ENCODE peak calls at places on chromosomes 5 and 9, in seven cellular contexts. G is body of pancreas, Z is HCT116, K is Peyer's patch, J is sigmoid colon, H is stomach, Y is NB4. Q is an unnamed sample.

GRCh38 chr5:124104344-124104743 is 592.4 kb downstream of the CSNK1G3 start:
- DNase-seq in J (no peak), K (no peak), G (no peak), H (no peak), Y (no peak), Z (no peak), Q (no peak)

GRCh38 chr9:136648746-136649145 is 14.0 kb upstream of the EGFL7 start:
- DNase-seq in H (no peak), J (no peak), K (no peak), Y (no peak), G (no peak), Z (no peak), Q (no peak)

GRCh38 chr9:96618209-96619108 is 1.2 kb downstream of the CDC14B start:
- DNase-seq in K (peak), G (peak), Y (peak), Z (no peak), H (peak), J (peak), Q (peak)

GRCh38 chr5:147805030-147805454 is 22.5 kb upstream of the JAKMIP2 start:
- DNase-seq in Z (no peak), J (no peak), Y (peak), G (no peak), K (peak), H (no peak), Q (no peak)

GRCh38 chr9:97978706-97979105 is 4.4 kb upstream of the ANP32B start:
- DNase-seq in K (no peak), Y (no peak), H (no peak), Z (no peak), J (no peak), G (no peak), Q (no peak)

GRCh38 chr9:134406366-134407122 is 80.3 kb downstream of the RXRA start:
- DNase-seq in Y (peak), K (no peak), G (no peak), J (no peak), Z (no peak), H (no peak), Q (peak)

GRCh38 chr9:68619636-68620035 is 79.0 kb upstream of the TMEM252 start:
- DNase-seq in Y (no peak), J (no peak), K (no peak), G (no peak), Z (no peak), H (no peak), Q (no peak)

GRCh38 chr5:164422400-164422799 is 917.0 kb downstream of the MAT2B start:
- DNase-seq in G (no peak), Y (peak), K (no peak), H (no peak), J (no peak), Z (no peak), Q (no peak)

GRCh38 chr9:98241357-98242104 is 13.9 kb downstream of the TBC1D2 start:
- DNase-seq in Y (no peak), G (no peak), Z (no peak), J (peak), H (no peak), K (no peak), Q (no peak)

GRCh38 chr9:79490657-79491250 is 81.0 kb upstream of the TLE4 start:
- DNase-seq in G (no peak), Z (no peak), J (no peak), H (no peak), K (no peak), Y (no peak), Q (no peak)

GRCh38 chr9:136804509-136805206 is 3.1 kb upstream of the RABL6 start:
- DNase-seq in Z (no peak), G (peak), H (no peak), Y (no peak), K (no peak), J (no peak), Q (no peak)

GRCh38 chr9:131608469-131609115 is 63.3 kb downstream of the PRRT1B start:
- DNase-seq in K (no peak), H (peak), J (peak), Y (no peak), G (peak), Z (peak), Q (peak)

GRCh38 chr9:9791621-9792020 is 821.2 kb downstream of the PTPRD start:
- DNase-seq in Z (no peak), J (no peak), H (no peak), G (no peak), K (no peak), Y (peak), Q (no peak)

GRCh38 chr9:10045598-10045997 is 567.2 kb downstream of the PTPRD start:
- DNase-seq in K (no peak), Y (peak), Z (no peak), J (no peak), H (no peak), G (no peak), Q (no peak)

GRCh38 chr5:78667461-78668103 is 19.0 kb upstream of the LHFPL2 start:
- DNase-seq in K (peak), G (no peak), H (no peak), Y (no peak), Z (no peak), J (no peak), Q (no peak)

GRCh38 chr5:82938901-82939300 is 138.3 kb downstream of the TMEM167A start:
- DNase-seq in J (no peak), H (no peak), K (no peak), Y (no peak), Z (no peak), G (no peak), Q (no peak)

GRCh38 chr9:121682201-121682600 is 30.8 kb downstream of the DAB2IP start:
- DNase-seq in Z (no peak), Y (no peak), G (no peak), K (no peak), H (no peak), J (no peak), Q (no peak)

GRCh38 chr5:65263291-65263690 is 218.4 kb downstream of the ADAMTS6 start:
- DNase-seq in Z (no peak), Y (no peak), G (no peak), H (no peak), J (no peak), K (no peak), Q (no peak)

GRCh38 chr9:99239341-99240055 is 17.4 kb downstream of the SEC61B start:
- DNase-seq in J (no peak), G (no peak), Z (no peak), H (no peak), Y (no peak), K (no peak), Q (no peak)

GRCh38 chr5:40484495-40484894 is 195.2 kb upstream of the PTGER4 start:
- DNase-seq in Z (no peak), J (no peak), Y (peak), H (no peak), G (no peak), K (no peak), Q (no peak)

GRCh38 chr9:89606049-89606481 is 1.3 kb downstream of the GADD45G start:
- DNase-seq in J (peak), Z (no peak), Y (peak), H (peak), G (peak), K (peak), Q (peak)

GRCh38 chr9:134546231-134546731 is 95.3 kb upstream of the COL5A1 start:
- DNase-seq in J (peak), G (no peak), K (no peak), H (no peak), Z (no peak), Y (no peak), Q (no peak)

GRCh38 chr9:107711528-107711927 is 222.0 kb upstream of the KLF4 start:
- DNase-seq in J (no peak), Y (no peak), K (peak), H (no peak), Z (peak), G (no peak), Q (peak)

GRCh38 chr5:16733597-16733996 is 116.8 kb upstream of the RETREG1 start:
- DNase-seq in J (no peak), H (no peak), K (no peak), Y (no peak), G (no peak), Z (no peak), Q (no peak)

GRCh38 chr5:37448941-37449340 is 69.8 kb downstream of the WDR70 start:
- DNase-seq in Z (no peak), H (no peak), Y (no peak), K (no peak), G (no peak), J (no peak), Q (no peak)

GRCh38 chr9:95494416-95495371 is 22.1 kb downstream of the PTCH1 start:
- DNase-seq in K (peak), Z (no peak), Y (peak), H (peak), G (no peak), J (peak), Q (no peak)

GRCh38 chr5:149798466-149798865 is 68.4 kb downstream of the PPARGC1B start:
- DNase-seq in K (no peak), Z (no peak), H (no peak), G (no peak), Y (no peak), J (no peak), Q (no peak)
- TF ChIP-seq POLR2A in K (no peak), Z (no peak), H (no peak), G (no peak), Y (no peak), J (no peak), Q (no peak)

GRCh38 chr9:109098221-109098959 is 21.4 kb downstream of the TMEM245 start:
- DNase-seq in Z (no peak), Y (no peak), J (no peak), G (peak), H (no peak), K (no peak), Q (no peak)
- TF ChIP-seq POLR2A in Z (no peak), Y (no peak), J (no peak), G (no peak), H (no peak), K (no peak), Q (no peak)

GRCh38 chr5:177471610-177472356 is 1.7 kb downstream of the DBN1 start:
- DNase-seq in Z (no peak), J (peak), G (no peak), K (no peak), Y (no peak), H (no peak), Q (no peak)

GRCh38 chr5:177474094-177474493 is 660 bp upstream of the DBN1 start:
- DNase-seq in Y (no peak), G (no peak), J (peak), H (no peak), K (no peak), Z (no peak), Q (no peak)

GRCh38 chr5:177473461-177473991 is at the start of gene DBN1:
- DNase-seq in G (peak), Z (no peak), K (no peak), Y (peak), J (peak), H (peak), Q (peak)

GRCh38 chr5:177470759-177471536 is 2.5 kb downstream of the DBN1 start:
- DNase-seq in J (no peak), H (no peak), K (no peak), Y (no peak), Z (no peak), G (no peak), Q (peak)

GRCh38 chr5:177472460-177473441 is 683 bp downstream of the DBN1 start:
- DNase-seq in Y (peak), J (peak), G (peak), Z (no peak), K (peak), H (peak), Q (no peak)
- TF ChIP-seq POLR2A in Y (peak), J (no peak), G (no peak), Z (no peak), K (no peak), H (no peak), Q (peak)

GRCh38 chr9:34637356-34638137 is at the start of gene SIGMAR1:
- DNase-seq in G (peak), J (peak), Z (peak), H (peak), Y (peak), K (peak), Q (peak)
- TF ChIP-seq POLR2A in G (peak), J (peak), Z (peak), H (no peak), Y (peak), K (peak), Q (peak)

GRCh38 chr9:36091028-36091953 is 45.2 kb upstream of the GLIPR2 start:
- DNase-seq in K (no peak), Y (peak), Z (no peak), J (no peak), G (peak), H (peak), Q (no peak)
- TF ChIP-seq POLR2A in K (no peak), Y (no peak), Z (no peak), J (no peak), G (no peak), H (no peak), Q (no peak)

DNA sequence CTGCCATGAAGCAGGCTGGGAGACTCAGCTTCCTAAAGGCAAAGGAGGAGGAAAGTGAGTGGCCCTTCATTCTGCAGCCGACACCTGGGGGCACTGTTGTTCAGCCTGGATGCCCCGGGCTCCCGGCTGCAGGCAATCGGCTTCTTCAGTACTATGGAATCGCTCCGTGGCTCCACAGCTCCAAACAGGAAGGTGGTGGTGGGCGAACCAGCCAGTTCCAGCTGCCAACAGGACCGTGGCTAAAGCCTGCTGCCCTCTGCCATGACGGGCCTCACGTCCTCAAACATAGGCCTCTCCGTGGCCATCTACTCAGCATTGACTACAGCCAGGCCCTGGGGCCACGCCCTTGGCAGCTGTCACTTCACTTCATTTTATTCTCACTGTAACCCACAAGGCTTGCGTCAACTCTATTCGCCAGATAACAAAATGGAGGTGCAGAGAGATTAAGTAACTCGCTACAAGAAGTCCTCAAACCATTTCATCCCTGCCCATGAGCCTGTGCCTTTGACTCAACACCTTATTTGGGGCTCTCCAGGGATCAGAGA is 38.1 kb downstream of the PAX5 start:
- DNase-seq in G (peak), H (peak), J (no peak), Y (peak), Z (peak), K (peak), Q (peak)
- TF ChIP-seq POLR2A in G (no peak), H (no peak), J (no peak), Y (no peak), Z (no peak), K (no peak), Q (no peak)

Q was measured in H54.